ENCODE peak calls at places on chromosomes 4 and X, in ten cellular contexts. M, A, Q, L, S, I, C, P, E and H are unnamed samples.

GRCh38 chr4:15935504-15936392 is 2.8 kb downstream of the FGFBP1 start:
- DNase-seq in M (no peak), A (no peak), Q (peak; percentile 24), L (no peak), S (no peak), I (no peak), C (no peak), P (no peak), E (no peak), H (no peak)

GRCh38 chrX:121322159-121322558 is 274.7 kb downstream of the GLUD2 start:
- DNase-seq in M (no peak), A (no peak), Q (peak; percentile 3), L (no peak), S (no peak), I (no peak), C (no peak), P (no peak), E (no peak), H (no peak)

GRCh38 chr4:786861-787300 is 39.0 kb downstream of the CPLX1 start:
- DNase-seq in M (no peak), A (no peak), Q (no peak), L (no peak), S (no peak), I (peak; percentile 65), C (peak; percentile 54), P (no peak), E (no peak), H (peak; percentile 35)

GRCh38 chrX:65034292-65034640 is 58.0 kb upstream of the ZC4H2 start:
- DNase-seq in M (no peak), A (no peak), Q (no peak), L (no peak), S (no peak), I (no peak), C (no peak), P (no peak), E (no peak), H (no peak)

GRCh38 chr4:11446156-11446811 is 17.6 kb upstream of the HS3ST1 start:
- DNase-seq in M (no peak), A (no peak), Q (peak; percentile 5), L (no peak), S (peak; percentile 3), I (no peak), C (no peak), P (peak; percentile 32), E (peak; percentile 56), H (no peak)

GRCh38 chr4:123892997-123893745 is 496.6 kb downstream of the SPRY1 start:
- DNase-seq in M (no peak), A (no peak), Q (no peak), L (peak; percentile 2), S (no peak), I (no peak), C (no peak), P (no peak), E (peak; percentile 49), H (no peak)

GRCh38 chr4:170736710-170737109 is 647.0 kb upstream of the AADAT start:
- DNase-seq in M (no peak), A (no peak), Q (no peak), L (no peak), S (no peak), I (no peak), C (no peak), P (no peak), E (peak; percentile 44), H (no peak)

GRCh38 chrX:10086683-10087082 is 70.1 kb upstream of the CLCN4 start:
- DNase-seq in M (no peak), A (no peak), Q (no peak), L (no peak), S (no peak), I (no peak), C (no peak), P (no peak), E (no peak), H (no peak)

GRCh38 chr4:133997440-133997839 is 204.1 kb downstream of the PABPC4L start:
- DNase-seq in M (no peak), A (no peak), Q (no peak), L (peak; percentile 10), S (no peak), I (no peak), C (no peak), P (no peak), E (peak; percentile 84), H (no peak)

GRCh38 chr4:139419388-139419914 is 34.5 kb upstream of the RAB33B start:
- DNase-seq in M (no peak), A (no peak), Q (peak; percentile 66), L (no peak), S (peak; percentile 39), I (no peak), C (no peak), P (peak; percentile 19), E (peak; percentile 95), H (peak; percentile 45)

GRCh38 chr4:133618963-133619362 is 469.9 kb downstream of the PCDH10 start:
- DNase-seq in M (no peak), A (no peak), Q (no peak), L (no peak), S (no peak), I (no peak), C (no peak), P (no peak), E (no peak), H (no peak)

GRCh38 chr4:66653937-66654336 is 891.4 kb downstream of the CENPC start:
- DNase-seq in M (no peak), A (no peak), Q (no peak), L (no peak), S (no peak), I (no peak), C (no peak), P (no peak), E (peak; percentile 43), H (no peak)

GRCh38 chr4:52760256-52760655 is 9.0 kb upstream of the ERVMER34-1 start:
- DNase-seq in M (no peak), A (no peak), Q (no peak), L (no peak), S (no peak), I (no peak), C (no peak), P (no peak), E (no peak), H (no peak)
- H3K27me3 ChIP-seq in M (no peaks in the 10 kb centered on the region), A (no peaks in the 10 kb centered on the region), Q (no peaks in the 10 kb centered on the region), L (no peaks in the 10 kb centered on the region), S (peaks cover 14% of the 10 kb centered on the region), I (no peaks in the 10 kb centered on the region), C (no peaks in the 10 kb centered on the region), P (no peaks in the 10 kb centered on the region), E (peaks cover 2% of the 10 kb centered on the region), H (no peaks in the 10 kb centered on the region)

DNA sequence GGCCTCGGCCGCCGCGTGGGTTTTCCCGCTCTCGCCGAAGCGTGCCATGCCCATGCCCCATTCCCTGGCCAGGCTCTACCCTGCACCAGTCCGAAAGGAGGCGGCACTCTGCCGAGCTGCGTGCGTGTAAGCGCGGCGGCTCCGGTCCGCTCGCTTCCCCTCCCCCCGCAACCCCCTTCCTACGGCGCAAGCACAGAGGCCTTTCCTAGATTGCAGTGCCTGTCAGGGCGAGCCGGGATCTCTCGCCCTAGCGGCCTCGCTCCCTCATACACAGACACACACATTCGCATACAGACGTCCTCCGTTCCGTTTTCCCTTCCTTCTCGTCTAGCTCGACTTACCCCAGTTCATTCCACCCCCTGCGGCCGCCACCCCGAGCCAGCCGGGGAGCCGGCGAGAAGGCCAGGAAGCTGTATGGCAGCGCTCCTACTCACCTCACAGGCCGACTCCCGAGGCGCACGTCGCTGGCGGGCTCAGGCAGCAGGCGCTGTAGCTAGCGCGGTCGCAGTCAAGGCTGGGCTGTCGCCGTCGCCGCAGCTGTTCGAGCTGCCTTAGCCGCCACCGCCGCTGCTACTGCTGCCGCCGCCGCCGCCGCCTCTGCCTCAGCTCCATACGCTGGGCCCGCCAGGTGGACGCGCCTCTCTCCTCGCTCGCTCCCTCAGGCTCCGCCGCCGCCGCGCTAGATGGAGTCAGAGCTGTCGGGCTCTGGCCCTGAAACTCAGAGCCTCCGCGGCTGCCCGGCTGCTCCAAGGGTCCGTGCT is 623 bp downstream of the NEXMIF start:
- DNase-seq in M (peak; percentile 45), A (peak; percentile 28), Q (peak; percentile 5), L (peak; percentile 82), S (no peak), I (peak; percentile 60), C (peak; percentile 63), P (peak; percentile 63), E (peak; percentile 7), H (no peak)
- H3K4me3 ChIP-seq in M (peak overlapping the region; percentile 32), A (peak overlapping the region; percentile 42), Q (peak overlapping the region; percentile 29), L (no peak overlapping the region), S (peak overlapping the region; percentile 10), I (peak overlapping the region; percentile 46), C (peak overlapping the region; percentile 53), P (peak overlapping the region; percentile 24), E (no peak overlapping the region), H (no peak overlapping the region)

GRCh38 chrX:69600182-69600581 is 15.7 kb upstream of the EDA start:
- DNase-seq in M (no peak), A (no peak), Q (no peak), L (no peak), S (no peak), I (no peak), C (no peak), P (no peak), E (no peak), H (no peak)
- H3K27me3 ChIP-seq in M (no peaks in the 10 kb centered on the region), A (no peaks in the 10 kb centered on the region), Q (no peaks in the 10 kb centered on the region), L (no peaks in the 10 kb centered on the region), S (no peaks in the 10 kb centered on the region), I (no peaks in the 10 kb centered on the region), C (no peaks in the 10 kb centered on the region), P (no peaks in the 10 kb centered on the region), E (no peaks in the 10 kb centered on the region), H (no peaks in the 10 kb centered on the region)

GRCh38 chrX:28586891-28587635 is at the start of gene IL1RAPL1:
- DNase-seq in M (no peak), A (peak; percentile 74), Q (peak; percentile 56), L (peak; percentile 38), S (peak; percentile 41), I (no peak), C (no peak), P (peak; percentile 52), E (peak; percentile 80), H (no peak)

GRCh38 chrX:28589048-28589447 is 1.8 kb downstream of the IL1RAPL1 start:
- DNase-seq in M (no peak), A (no peak), Q (no peak), L (no peak), S (no peak), I (no peak), C (no peak), P (no peak), E (no peak), H (no peak)

GRCh38 chrX:28584025-28584424 is 3.2 kb upstream of the IL1RAPL1 start:
- DNase-seq in M (no peak), A (no peak), Q (no peak), L (no peak), S (no peak), I (no peak), C (no peak), P (no peak), E (no peak), H (no peak)

GRCh38 chrX:28585767-28586166 is 1.5 kb upstream of the IL1RAPL1 start:
- DNase-seq in M (no peak), A (no peak), Q (no peak), L (no peak), S (no peak), I (no peak), C (no peak), P (no peak), E (no peak), H (no peak)

DNA sequence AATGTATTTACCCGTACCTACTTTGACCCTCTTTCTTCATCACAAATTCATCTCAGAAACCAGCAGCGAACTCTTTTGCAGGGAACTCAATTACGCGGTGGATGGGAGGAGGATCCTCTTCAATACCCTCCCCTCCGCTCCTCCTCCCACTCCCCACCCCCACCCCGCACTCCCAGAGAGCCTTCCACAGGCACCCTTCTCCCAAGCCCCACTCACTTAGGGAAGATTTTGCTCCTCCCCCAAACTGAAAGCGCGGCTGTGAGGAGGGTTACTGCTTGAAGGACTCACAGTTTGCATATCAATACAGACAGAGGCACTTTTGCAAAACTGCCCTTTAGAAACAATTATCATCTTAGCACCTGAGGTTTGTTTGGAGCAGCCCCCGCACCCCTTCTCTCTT is 955 bp upstream of the IL1RAPL1 start:
- DNase-seq in M (no peak), A (peak; percentile 64), Q (peak; percentile 21), L (peak; percentile 63), S (peak; percentile 13), I (no peak), C (no peak), P (peak; percentile 32), E (peak; percentile 61), H (no peak)
- H3K4me3 ChIP-seq in M (no peak overlapping the region), A (peak overlapping the region; percentile 67), Q (peak overlapping the region; percentile 57), L (no peak overlapping the region), S (peak overlapping the region; percentile 71), I (peak overlapping the region; percentile 32), C (no peak overlapping the region), P (peak overlapping the region; percentile 44), E (peak overlapping the region; percentile 57), H (no peak overlapping the region)